ENCODE peak calls at places on chromosomes 2 and 18, in four cellular contexts. G is pancreas, J is lung, F is left ventricle myocardium inferior. M is an unnamed sample.

GRCh38 chr18:76685402-76685801 is 137.0 kb upstream of the ZNF236 start:
- DNase-seq in J (no peak), G (no peak), F (no peak), M (no peak)

GRCh38 chr2:191078165-191078867 is 64.3 kb upstream of the STAT1 start:
- DNase-seq in F (no peak), J (no peak), G (no peak), M (no peak)

GRCh38 chr2:53473236-53473635 is 294.4 kb upstream of the CHAC2 start:
- DNase-seq in F (no peak), G (no peak), J (no peak), M (no peak)

GRCh38 chr2:168166902-168167510 is 80.4 kb downstream of the STK39 start:
- DNase-seq in F (no peak), G (no peak), J (no peak), M (no peak)

GRCh38 chr18:48052291-48052840 is 121.9 kb upstream of the SMAD2 start:
- DNase-seq in G (peak), F (no peak), J (no peak), M (no peak)

GRCh38 chr2:46816151-46816845 is 99.3 kb downstream of the MCFD2 start:
- DNase-seq in F (no peak), G (no peak), J (no peak), M (no peak)

GRCh38 chr2:12722445-12723316 is 5.9 kb downstream of the TRIB2 start:
- DNase-seq in J (no peak), G (no peak), F (no peak), M (no peak)

GRCh38 chr2:54724150-54724559 is 693 bp downstream of the EML6 start:
- DNase-seq in J (no peak), F (no peak), G (no peak), M (no peak)

GRCh38 chr18:5305835-5306234 is 10.3 kb upstream of the ZBTB14 start:
- DNase-seq in G (peak), F (no peak), J (no peak), M (no peak)

GRCh38 chr2:231737761-231738160 is 29.4 kb downstream of the PTMA start:
- DNase-seq in J (no peak), F (no peak), G (no peak), M (no peak)

GRCh38 chr2:75799859-75800258 is 89.1 kb upstream of the GCFC2 start:
- DNase-seq in F (no peak), J (no peak), G (no peak), M (peak)

GRCh38 chr2:220053919-220054318 is 426.5 kb downstream of the SLC4A3 start:
- DNase-seq in G (no peak), F (no peak), J (no peak), M (no peak)

GRCh38 chr18:3345885-3346284 is 84.0 kb downstream of the MYL12B start:
- DNase-seq in J (no peak), G (no peak), F (no peak), M (no peak)

GRCh38 chr2:176088937-176089842 is 3.3 kb upstream of the HOXD13 start:
- DNase-seq in G (no peak), J (no peak), F (no peak), M (no peak)

GRCh38 chr2:224369028-224369632 is 32.8 kb downstream of the FAM124B start:
- DNase-seq in F (no peak), G (no peak), J (no peak), M (no peak)

GRCh38 chr2:236715511-236715961 is 145.9 kb downstream of the ACKR3 start:
- DNase-seq in J (no peak), G (no peak), F (no peak), M (no peak)

GRCh38 chr18:37441821-37442220 is 123.8 kb downstream of the CELF4 start:
- DNase-seq in F (no peak), J (no peak), G (no peak), M (no peak)

GRCh38 chr18:23994361-23994902 is 20.1 kb upstream of the TTC39C start:
- DNase-seq in G (no peak), J (peak), F (no peak), M (no peak)

GRCh38 chr2:96687711-96688640 is 45.4 kb downstream of the FER1L5 start:
- DNase-seq in G (no peak), F (no peak), J (no peak), M (no peak)

GRCh38 chr2:13018490-13018889 is 301.8 kb downstream of the TRIB2 start:
- DNase-seq in F (no peak), G (no peak), J (no peak), M (no peak)

GRCh38 chr18:27363918-27364317 is 178.8 kb upstream of the CHST9 start:
- DNase-seq in J (no peak), G (no peak), F (no peak), M (no peak)

GRCh38 chr2:18445412-18446320 is 114.8 kb downstream of the RDH14 start:
- DNase-seq in F (peak), G (no peak), J (no peak), M (no peak)

GRCh38 chr18:79687806-79688205 is 8.2 kb downstream of the CTDP1 start:
- DNase-seq in F (no peak), G (peak), J (no peak), M (no peak)

GRCh38 chr2:160736629-160737028 is 243.0 kb upstream of the RBMS1 start:
- DNase-seq in F (no peak), G (no peak), J (no peak), M (no peak)

GRCh38 chr2:142588269-142588668 is 289.2 kb upstream of the KYNU start:
- DNase-seq in F (no peak), J (no peak), G (no peak), M (no peak)

GRCh38 chr18:22332590-22332989 is 85.1 kb downstream of the CTAGE1 start:
- DNase-seq in J (no peak), G (no peak), F (no peak), M (no peak)

GRCh38 chr18:67553471-67553870 is 37.0 kb upstream of the DSEL start:
- DNase-seq in G (no peak), J (no peak), F (no peak), M (no peak)

GRCh38 chr2:140567734-140568133 is 1563.1 kb downstream of the LRP1B start:
- DNase-seq in F (no peak), G (no peak), J (no peak), M (no peak)

GRCh38 chr18:62196978-62197377 is 9.9 kb downstream of the RELCH start:
- DNase-seq in G (no peak), F (no peak), J (no peak), M (no peak)

GRCh38 chr2:188285049-188285448 is 6.6 kb upstream of the GULP1 start:
- DNase-seq in J (no peak), F (no peak), G (peak), M (no peak)

GRCh38 chr18:11752116-11752911 is 63.2 kb downstream of the GNAL start:
- DNase-seq in J (no peak), G (no peak), F (no peak), M (no peak)

GRCh38 chr2:123101434-123101833 is 923.7 kb upstream of the CNTNAP5 start:
- DNase-seq in F (no peak), J (no peak), G (no peak), M (no peak)

GRCh38 chr2:207734264-207734635 is 22.8 kb downstream of the CCNYL1 start:
- DNase-seq in J (no peak), G (no peak), F (no peak), M (no peak)

GRCh38 chr2:76958749-76959148 is 563.4 kb downstream of the LRRTM4 start:
- DNase-seq in J (no peak), G (no peak), F (no peak), M (no peak)

GRCh38 chr2:76953733-76954347 is 568.3 kb downstream of the LRRTM4 start:
- DNase-seq in F (no peak), J (peak), G (peak), M (no peak)
- TF ChIP-seq CTCF in F (peak), J (peak), G (peak), M (peak)

GRCh38 chr2:43837831-43838559 is 644 bp downstream of the ABCG5 start:
- DNase-seq in G (no peak), F (no peak), J (no peak), M (no peak)
- H3K4me3 ChIP-seq in G (no peak), F (no peak), J (no peak), M (no peak)

GRCh38 chr2:134466141-134466540 is 212.3 kb downstream of the MGAT5 start:
- DNase-seq in F (no peak), G (no peak), J (no peak), M (no peak)
- TF ChIP-seq CTCF in F (peak), G (peak), J (no peak), M (peak)

DNA sequence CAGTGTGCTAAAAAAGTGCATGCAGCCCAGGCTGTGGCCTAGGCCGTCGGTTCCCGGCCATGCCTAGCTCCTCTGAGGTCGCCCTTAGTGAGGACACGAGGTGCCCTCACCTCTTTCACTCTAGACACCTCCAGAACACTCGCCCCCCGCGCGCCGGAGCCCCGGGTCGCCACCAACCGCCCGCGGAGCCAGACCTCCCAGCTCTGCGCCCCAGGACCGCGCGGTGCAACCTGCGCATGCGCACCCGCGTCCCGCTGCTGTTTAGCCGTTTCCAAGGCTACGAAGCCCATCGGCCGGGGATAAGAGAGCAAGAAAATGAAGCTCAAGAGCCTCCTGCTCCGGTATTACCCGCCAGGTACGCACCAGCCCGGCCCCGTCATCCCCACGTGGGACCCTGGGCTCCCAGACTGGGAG is at the start of gene DAW1:
- DNase-seq in G (peak), J (peak), F (peak), M (peak)
- H3K4me3 ChIP-seq in G (no peak), J (no peak), F (peak), M (no peak)

GRCh38 chr2:216989335-216990129 is 129.7 kb upstream of the TNP1 start:
- DNase-seq in G (no peak), F (no peak), J (no peak), M (no peak)
- TF ChIP-seq CTCF in G (no peak), F (peak), J (no peak), M (no peak)

GRCh38 chr2:15981646-15982045 is 41.3 kb downstream of the MYCN start:
- DNase-seq in G (no peak), F (no peak), J (no peak), M (no peak)
- H3K4me3 ChIP-seq in G (no peak), F (no peak), J (no peak), M (no peak)

DNA sequence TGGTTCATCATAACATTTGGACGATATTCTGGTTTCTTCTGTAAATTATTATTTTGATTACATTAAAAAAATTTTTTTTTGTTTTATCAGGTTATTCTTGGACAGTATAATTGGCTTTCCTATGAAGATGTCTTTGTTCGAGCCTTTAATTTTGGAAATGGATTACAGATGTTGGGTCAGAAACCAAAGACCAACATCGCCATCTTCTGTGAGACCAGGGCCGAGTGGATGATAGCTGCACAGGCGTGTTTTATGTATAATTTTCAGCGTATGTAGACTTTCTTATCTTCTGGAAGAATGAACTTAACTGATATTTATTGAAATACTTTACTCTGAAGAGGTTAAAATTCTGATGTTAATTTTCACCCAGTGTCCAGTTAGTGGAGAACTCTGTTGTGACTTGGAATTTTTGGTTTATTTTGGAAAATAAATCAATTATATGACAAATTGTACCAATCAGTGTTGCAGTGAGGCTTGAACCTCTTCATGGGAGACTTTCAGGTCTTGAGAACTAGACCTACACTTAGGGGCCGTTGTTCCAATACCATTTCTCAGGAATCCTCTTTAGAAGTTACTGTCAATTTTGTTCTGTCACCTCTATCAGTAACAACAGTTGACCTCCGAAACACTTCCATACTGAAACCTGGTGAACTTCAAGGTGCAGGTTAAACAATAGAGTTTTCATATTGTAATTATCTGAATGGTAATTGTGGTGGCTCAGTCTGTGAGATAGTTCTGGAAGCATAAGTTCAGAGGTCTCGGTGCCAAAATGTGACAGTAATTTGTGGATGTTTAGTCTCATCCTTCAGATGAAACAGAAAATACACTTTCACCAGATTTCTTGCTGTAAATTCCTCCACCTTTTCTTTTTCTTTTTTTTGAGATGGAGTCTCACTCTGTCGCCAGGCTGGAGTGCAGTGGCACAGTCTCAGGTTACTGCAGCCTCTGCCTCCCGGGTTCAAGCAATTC is 55.7 kb downstream of the ACSL3 start:
- DNase-seq in G (no peak), J (no peak), F (no peak), M (no peak)
- TF ChIP-seq CTCF in G (no peak), J (no peak), F (peak), M (no peak)

DNA sequence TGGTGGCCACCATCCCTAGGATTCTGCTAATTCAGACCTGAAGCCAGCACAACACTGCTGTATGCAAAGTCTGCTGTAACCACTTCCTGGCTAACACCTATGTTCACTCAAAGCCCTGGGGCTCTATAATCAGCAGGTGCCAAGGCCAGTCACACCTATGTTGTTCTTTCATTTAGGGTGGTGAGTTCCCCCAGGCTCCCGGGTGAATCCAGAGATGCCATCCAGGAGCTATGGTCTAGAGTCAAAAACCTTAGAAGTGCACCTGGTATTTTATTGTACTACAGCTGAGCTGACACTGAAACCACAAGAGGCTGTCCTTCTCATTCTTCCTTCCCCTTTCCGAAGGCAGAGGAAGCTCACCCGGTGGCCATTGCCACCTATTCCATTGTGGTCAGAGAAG is 46.2 kb upstream of the CCDC141 start:
- DNase-seq in G (no peak), F (no peak), J (no peak), M (peak)
- H3K4me3 ChIP-seq in G (no peak), F (no peak), J (no peak), M (no peak)

GRCh38 chr18:7784171-7784570 is 217.1 kb downstream of the PTPRM start:
- DNase-seq in F (no peak), G (no peak), J (no peak), M (no peak)

GRCh38 chr18:7793100-7793499 is 226.0 kb downstream of the PTPRM start:
- DNase-seq in F (no peak), J (no peak), G (no peak), M (no peak)

GRCh38 chr18:7789853-7790552 is 222.9 kb downstream of the PTPRM start:
- DNase-seq in J (no peak), F (no peak), G (no peak), M (no peak)
- TF ChIP-seq CTCF in J (peak), F (peak), G (peak), M (no peak)

GRCh38 chr2:10338242-10339188 is 35.8 kb downstream of the HPCAL1 start:
- DNase-seq in G (no peak), F (no peak), J (no peak), M (no peak)

GRCh38 chr2:10335046-10335840 is 32.5 kb downstream of the HPCAL1 start:
- DNase-seq in J (no peak), F (no peak), G (no peak), M (no peak)

GRCh38 chr2:10333966-10334365 is 31.3 kb downstream of the HPCAL1 start:
- DNase-seq in F (no peak), G (no peak), J (no peak), M (no peak)

GRCh38 chr2:10337449-10337848 is 34.7 kb downstream of the HPCAL1 start:
- DNase-seq in G (no peak), F (no peak), J (no peak), M (no peak)

DNA sequence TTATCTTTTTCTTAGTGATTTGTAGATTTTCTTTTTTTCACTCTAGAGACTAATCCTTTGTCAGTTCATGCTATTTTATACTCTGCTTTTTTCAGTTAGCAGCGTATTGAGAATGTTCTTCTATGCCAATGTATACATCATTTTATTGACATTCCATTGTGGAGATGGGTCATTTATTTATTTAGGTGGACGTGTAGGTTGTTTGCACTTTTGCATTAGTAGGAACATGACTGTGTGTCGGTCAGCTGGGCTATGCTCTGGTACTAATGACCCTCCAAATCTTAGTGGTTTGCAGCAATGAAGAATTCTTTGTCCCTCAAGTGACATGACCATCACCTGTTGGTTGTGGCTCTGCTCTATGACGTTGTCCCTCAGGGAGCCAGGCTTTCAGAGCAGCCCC is 33.6 kb downstream of the HPCAL1 start:
- DNase-seq in F (no peak), G (no peak), J (no peak), M (no peak)
- H3K4me3 ChIP-seq in F (no peak), G (no peak), J (no peak), M (no peak)

M was measured in GM06990.